ENCODE peak calls at places on chromosome 1, in eight cellular contexts. J is transverse colon, B is HepG2, Z is breast epithelium, W is prostate gland, S is HCT116, O is suprapubic skin, I is sigmoid colon. L is an unnamed sample. For H3K9me3 and H3K4me1, the result is how much of the 10 kb centered on the place peaks cover.

GRCh38 chr1:237875291-237875690 is 15.4 kb downstream of the ZP4 start:
- DNase-seq in J (no peak), B (no peak), Z (no peak), W (no peak), S (no peak), O (no peak), I (no peak), L (no peak)

GRCh38 chr1:55418625-55419024 is 203.5 kb upstream of the USP24 start:
- DNase-seq in J (no peak), B (no peak), Z (no peak), W (no peak), S (no peak), O (no peak), I (no peak), L (no peak)

GRCh38 chr1:220927442-220927841 is 48.2 kb downstream of the HLX start:
- DNase-seq in J (no peak), B (no peak), Z (no peak), W (no peak), S (no peak), O (no peak), I (no peak), L (no peak)

GRCh38 chr1:202661136-202661845 is 49.0 kb downstream of the SYT2 start:
- DNase-seq in J (no peak), B (no peak), Z (no peak), W (no peak), S (peak), O (no peak), I (no peak), L (no peak)

GRCh38 chr1:229621663-229622062 is 4.3 kb downstream of the TAF5L start:
- DNase-seq in J (no peak), B (no peak), Z (no peak), W (no peak), S (no peak), O (no peak), I (no peak), L (no peak)

GRCh38 chr1:8858888-8859706 is 19.4 kb downstream of the ENO1 start:
- DNase-seq in J (no peak), B (peak), Z (no peak), W (peak), S (no peak), O (no peak), I (no peak), L (peak)

GRCh38 chr1:194289569-194290266 is 1103.3 kb upstream of the B3GALT2 start:
- DNase-seq in J (peak), B (no peak), Z (no peak), W (no peak), S (no peak), O (no peak), I (no peak), L (no peak)

GRCh38 chr1:92909321-92909720 is 51.9 kb downstream of the DIPK1A start:
- DNase-seq in J (no peak), B (no peak), Z (no peak), W (no peak), S (peak), O (no peak), I (no peak), L (no peak)

GRCh38 chr1:119143716-119144115 is 3.3 kb upstream of the WARS2 start:
- DNase-seq in J (no peak), B (no peak), Z (no peak), W (no peak), S (no peak), O (no peak), I (no peak), L (no peak)

DNA sequence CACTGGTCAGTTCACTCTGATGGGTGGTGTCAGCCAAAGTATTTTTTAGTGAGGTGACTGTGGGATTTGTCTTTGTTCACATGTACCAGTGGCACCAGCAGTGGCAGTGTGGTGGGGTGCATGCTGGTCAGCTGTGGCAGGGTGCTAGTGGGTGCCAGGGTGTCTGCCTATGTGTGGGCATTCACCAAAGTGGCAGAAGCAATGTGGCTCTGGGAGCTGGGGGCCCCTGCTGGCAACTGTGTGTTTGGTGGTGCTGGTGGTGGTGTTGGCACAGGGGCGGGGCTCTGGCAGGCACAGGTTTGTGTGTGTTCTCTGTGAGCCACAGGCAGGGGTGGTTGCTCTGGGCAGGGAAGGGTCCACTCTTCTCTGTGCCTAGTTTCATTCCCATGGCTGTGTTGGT is 161.5 kb downstream of the CENPF start:
- DNase-seq in J (no peak), B (no peak), Z (no peak), W (no peak), S (no peak), O (no peak), I (no peak), L (no peak)
- H3K9me3 ChIP-seq in J (under half), B (under half), Z (under half), W (under half), S (under half), O (under half), I (under half), L (under half)

GRCh38 chr1:39957299-39958020 is 2.5 kb downstream of the MFSD2A start:
- DNase-seq in J (no peak), B (no peak), Z (peak), W (no peak), S (no peak), O (no peak), I (no peak), L (no peak)
- H3K4me1 ChIP-seq in J (under half), B (under half), Z (under half), W (under half), S (under half), O (half or more), I (under half), L (under half)

DNA sequence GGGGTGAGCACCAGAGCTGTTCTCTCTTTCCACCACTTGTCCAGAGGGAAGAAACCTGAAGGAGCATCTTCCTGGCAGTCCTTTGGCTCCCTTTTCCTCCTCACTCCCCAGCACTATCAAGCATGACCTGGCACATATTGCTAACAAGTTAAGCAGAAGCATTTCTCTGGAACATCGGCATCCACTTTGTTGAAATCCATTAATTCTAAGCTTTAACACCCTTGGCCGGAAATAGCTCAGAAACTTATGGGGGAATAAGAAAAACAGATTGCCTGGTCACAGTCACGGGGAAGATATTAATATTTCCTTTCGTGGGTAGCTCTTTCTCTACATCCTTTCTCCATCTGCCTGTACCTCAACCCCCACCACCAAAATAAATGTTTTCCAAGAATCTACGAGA is 351.3 kb downstream of the NUF2 start:
- DNase-seq in J (no peak), B (no peak), Z (no peak), W (no peak), S (no peak), O (no peak), I (no peak), L (no peak)
- TF ChIP-seq POLR2AphosphoS5 in J (no peak), B (no peak), Z (no peak), W (no peak), S (no peak), O (no peak), I (no peak), L (no peak)

GRCh38 chr1:20048563-20048962 is 21.4 kb upstream of the PLA2G5 start:
- DNase-seq in J (no peak), B (no peak), Z (no peak), W (no peak), S (no peak), O (no peak), I (no peak), L (no peak)

GRCh38 chr1:20052386-20052785 is 17.6 kb upstream of the PLA2G5 start:
- DNase-seq in J (no peak), B (no peak), Z (no peak), W (no peak), S (no peak), O (no peak), I (no peak), L (no peak)

GRCh38 chr1:20047058-20047457 is 22.9 kb upstream of the PLA2G5 start:
- DNase-seq in J (no peak), B (no peak), Z (no peak), W (no peak), S (no peak), O (no peak), I (no peak), L (no peak)

GRCh38 chr1:20051218-20051829 is 18.7 kb upstream of the PLA2G5 start:
- DNase-seq in J (no peak), B (no peak), Z (no peak), W (no peak), S (no peak), O (no peak), I (no peak), L (no peak)
- H3K9me3 ChIP-seq in J (under half), B (under half), Z (under half), W (under half), S (under half), O (under half), I (under half), L (under half)